ENCODE peak calls at places on chromosomes 5 and 9, in ten cellular contexts. L, B, I, O, D, F, N, E, Y and J are unnamed samples.

GRCh38 chr5:378301-378891 is 56.9 kb downstream of the AHRR start:
- DNase-seq in N (no peak), E (peak), O (no peak), L (no peak), Y (no peak), B (peak), F (no peak), D (peak), I (no peak), J (no peak)

GRCh38 chr9:83066771-83067170 is 3.8 kb upstream of the RASEF start:
- DNase-seq in B (no peak), E (no peak), N (no peak), O (no peak), I (peak), F (no peak), D (peak), Y (no peak), L (no peak), J (no peak)

GRCh38 chr5:75020016-75020656 is 32.2 kb downstream of the GCNT4 start:
- DNase-seq in B (no peak), Y (no peak), L (no peak), E (no peak), I (peak), D (no peak), O (no peak), F (no peak), N (no peak), J (no peak)

GRCh38 chr5:91150189-91150588 is 232.9 kb downstream of the ARRDC3 start:
- DNase-seq in F (no peak), Y (no peak), B (no peak), D (no peak), I (no peak), O (no peak), L (no peak), E (no peak), N (no peak), J (no peak)

GRCh38 chr5:122346897-122347581 is 35.0 kb downstream of the SNCAIP start:
- DNase-seq in E (no peak), L (no peak), I (no peak), Y (no peak), F (no peak), D (no peak), B (no peak), O (no peak), N (no peak), J (no peak)

GRCh38 chr5:62385816-62386400 is 17.8 kb downstream of the DIMT1 start:
- DNase-seq in B (no peak), F (no peak), I (no peak), O (no peak), D (no peak), L (no peak), E (no peak), Y (no peak), N (no peak), J (no peak)

GRCh38 chr5:103232393-103232999 is 26.1 kb upstream of the MACIR start:
- DNase-seq in E (no peak), O (peak), N (no peak), L (peak), B (peak), I (peak), D (peak), F (peak), Y (no peak), J (no peak)

GRCh38 chr9:133991964-133992779 is at the start of gene VAV2:
- DNase-seq in Y (no peak), F (peak), N (peak), B (peak), I (peak), L (peak), O (peak), E (peak), D (peak), J (peak)

GRCh38 chr9:116355153-116355827 is 201.7 kb downstream of the PAPPA start:
- DNase-seq in D (peak), E (no peak), F (no peak), Y (no peak), I (no peak), N (peak), O (peak), B (peak), L (no peak), J (no peak)

GRCh38 chr5:181235689-181236366 is 7.9 kb downstream of the RACK1 start:
- DNase-seq in N (no peak), I (peak), E (no peak), O (no peak), Y (no peak), B (no peak), D (peak), L (no peak), F (no peak), J (no peak)

GRCh38 chr9:113155911-113156559 is 5.2 kb downstream of the SLC31A2 start:
- DNase-seq in E (no peak), O (no peak), F (no peak), I (peak), D (no peak), N (no peak), L (no peak), Y (no peak), B (no peak), J (no peak)

GRCh38 chr5:5179597-5179996 is 39.5 kb downstream of the ADAMTS16 start:
- DNase-seq in E (no peak), Y (no peak), N (no peak), L (no peak), D (no peak), I (no peak), O (no peak), F (no peak), B (no peak), J (no peak)

GRCh38 chr5:111935835-111936234 is 178.8 kb upstream of the NREP start:
- DNase-seq in E (no peak), L (no peak), Y (no peak), B (no peak), D (no peak), O (no peak), N (no peak), F (no peak), I (peak), J (no peak)

GRCh38 chr9:33263936-33264472 is 504 bp downstream of the BAG1 start:
- DNase-seq in D (peak), I (peak), N (peak), O (peak), E (peak), B (no peak), F (no peak), L (peak), Y (peak), J (peak)

GRCh38 chr9:115071176-115071575 is 46.8 kb downstream of the TNC start:
- DNase-seq in E (no peak), N (no peak), L (no peak), F (no peak), D (no peak), B (no peak), Y (no peak), I (peak), O (no peak), J (no peak)

GRCh38 chr5:153699035-153699434 is 208.6 kb downstream of the GRIA1 start:
- DNase-seq in Y (no peak), O (no peak), B (no peak), I (no peak), L (no peak), F (no peak), E (no peak), D (peak), N (no peak), J (no peak)

GRCh38 chr5:107513337-107514125 is 157.2 kb downstream of the EFNA5 start:
- DNase-seq in Y (no peak), O (no peak), D (peak), E (no peak), F (no peak), B (no peak), L (no peak), N (no peak), I (no peak), J (no peak)

GRCh38 chr5:175878544-175879438 is 7.4 kb downstream of the CPLX2 start:
- DNase-seq in I (no peak), E (no peak), D (no peak), B (no peak), F (no peak), Y (no peak), L (no peak), N (no peak), O (no peak), J (no peak)

GRCh38 chr5:24135536-24135935 is 509.2 kb downstream of the CDH10 start:
- DNase-seq in N (no peak), F (no peak), D (no peak), I (no peak), Y (no peak), E (no peak), B (no peak), L (no peak), O (no peak), J (no peak)

GRCh38 chr9:4640027-4640426 is 22.1 kb upstream of the PLPP6 start:
- DNase-seq in D (peak), B (peak), O (no peak), Y (no peak), F (no peak), L (no peak), N (peak), E (peak), I (peak), J (no peak)

GRCh38 chr5:147391781-147392180 is 118.1 kb downstream of the DPYSL3 start:
- DNase-seq in Y (no peak), I (peak), O (no peak), F (peak), D (peak), B (peak), N (no peak), L (peak), E (no peak), J (peak)

GRCh38 chr9:100879884-100880283 is 148.6 kb upstream of the PLPPR1 start:
- DNase-seq in N (no peak), I (no peak), E (no peak), F (no peak), Y (no peak), O (no peak), B (no peak), L (no peak), D (no peak), J (no peak)

GRCh38 chr9:77127071-77127470 is 50.3 kb upstream of the VPS13A start:
- DNase-seq in O (no peak), L (no peak), D (no peak), Y (no peak), E (no peak), N (no peak), I (no peak), F (no peak), B (no peak), J (no peak)

GRCh38 chr5:119218830-119219782 is 136.7 kb upstream of the TNFAIP8 start:
- DNase-seq in N (no peak), B (no peak), L (no peak), I (no peak), Y (no peak), O (no peak), D (peak), F (no peak), E (no peak), J (no peak)

GRCh38 chr5:171830686-171831085 is 45.1 kb downstream of the SMIM23 start:
- DNase-seq in E (no peak), I (no peak), Y (no peak), D (no peak), N (no peak), L (no peak), B (no peak), O (no peak), F (no peak), J (no peak)

GRCh38 chr5:123095694-123096120 is 6.7 kb downstream of the PRDM6 start:
- DNase-seq in D (no peak), E (no peak), I (no peak), Y (no peak), O (no peak), L (no peak), N (no peak), F (no peak), B (no peak), J (no peak)

GRCh38 chr9:32508728-32509127 is 17.3 kb downstream of the RIGI start:
- DNase-seq in L (no peak), O (no peak), E (no peak), I (no peak), B (peak), Y (no peak), N (peak), F (no peak), D (no peak), J (no peak)